ENCODE peak calls at places on chromosomes 3 and 15, in nine cellular contexts. Q is Peyer's patch, H is A549, P is IMR-90, C is body of pancreas, U is uterus, Y is HCT116, S is K562, O is heart left ventricle. Z is an unnamed sample.
A peak's percentile ranks its signal among the peaks of the same experiment; 100 is the strongest.

GRCh38 chr3:8368598-8368997 is 133.0 kb upstream of the LMCD1 start:
- DNase-seq in Q (no peak), H (no peak), P (no peak), C (no peak), U (no peak), Y (no peak), S (no peak), O (no peak), Z (no peak)

GRCh38 chr3:56012732-56013131 is 455.5 kb downstream of the ERC2 start:
- DNase-seq in Q (no peak), H (no peak), P (no peak), C (no peak), U (no peak), Y (no peak), S (no peak), O (no peak), Z (no peak)

GRCh38 chr3:160574636-160575035 is 9.3 kb upstream of the KPNA4 start:
- DNase-seq in Q (no peak), H (no peak), P (no peak), C (no peak), U (no peak), Y (no peak), S (no peak), O (no peak), Z (no peak)

GRCh38 chr3:43323541-43323940 is 37.2 kb downstream of the SNRK start:
- DNase-seq in Q (no peak), H (no peak), P (no peak), C (no peak), U (no peak), Y (no peak), S (no peak), O (no peak), Z (no peak)

GRCh38 chr3:4306091-4306490 is 2.9 kb downstream of the SETMAR start:
- DNase-seq in Q (no peak), H (no peak), P (no peak), C (no peak), U (no peak), Y (no peak), S (no peak), O (no peak), Z (no peak)

GRCh38 chr3:125194849-125195601 is 17.5 kb downstream of the SLC12A8 start:
- DNase-seq in Q (no peak), H (no peak), P (peak; percentile 92), C (no peak), U (no peak), Y (no peak), S (no peak), O (no peak), Z (no peak)

GRCh38 chr3:14797731-14798130 is 21.0 kb upstream of the FGD5 start:
- DNase-seq in Q (no peak), H (no peak), P (no peak), C (no peak), U (no peak), Y (no peak), S (no peak), O (no peak), Z (no peak)

GRCh38 chr15:88476635-88477038 is 9.1 kb downstream of the MRPS11 start:
- DNase-seq in Q (no peak), H (peak; percentile 68), P (peak; percentile 55), C (peak; percentile 56), U (peak; percentile 46), Y (peak; percentile 15), S (peak; percentile 59), O (peak; percentile 56), Z (peak; percentile 58)

GRCh38 chr15:51869074-51869425 is 39.6 kb downstream of the TMOD3 start:
- DNase-seq in Q (peak; percentile 78), H (peak; percentile 70), P (peak; percentile 91), C (no peak), U (no peak), Y (peak; percentile 85), S (no peak), O (no peak), Z (no peak)

GRCh38 chr3:186932281-186933181 is 2.2 kb downstream of the ST6GAL1 start:
- DNase-seq in Q (no peak), H (no peak), P (no peak), C (no peak), U (peak; percentile 44), Y (no peak), S (peak; percentile 28), O (no peak), Z (no peak)

GRCh38 chr3:43584043-43584826 is 37.6 kb downstream of the ANO10 start:
- DNase-seq in Q (no peak), H (no peak), P (peak; percentile 65), C (no peak), U (no peak), Y (no peak), S (peak; percentile 38), O (no peak), Z (no peak)

GRCh38 chr3:114005406-114005987 is 50.8 kb downstream of the CCDC191 start:
- DNase-seq in Q (peak; percentile 78), H (no peak), P (no peak), C (no peak), U (no peak), Y (no peak), S (no peak), O (no peak), Z (no peak)

GRCh38 chr3:106007512-106007911 is 138.7 kb upstream of the CBLB start:
- DNase-seq in Q (no peak), H (no peak), P (no peak), C (no peak), U (no peak), Y (no peak), S (no peak), O (no peak), Z (no peak)

DNA sequence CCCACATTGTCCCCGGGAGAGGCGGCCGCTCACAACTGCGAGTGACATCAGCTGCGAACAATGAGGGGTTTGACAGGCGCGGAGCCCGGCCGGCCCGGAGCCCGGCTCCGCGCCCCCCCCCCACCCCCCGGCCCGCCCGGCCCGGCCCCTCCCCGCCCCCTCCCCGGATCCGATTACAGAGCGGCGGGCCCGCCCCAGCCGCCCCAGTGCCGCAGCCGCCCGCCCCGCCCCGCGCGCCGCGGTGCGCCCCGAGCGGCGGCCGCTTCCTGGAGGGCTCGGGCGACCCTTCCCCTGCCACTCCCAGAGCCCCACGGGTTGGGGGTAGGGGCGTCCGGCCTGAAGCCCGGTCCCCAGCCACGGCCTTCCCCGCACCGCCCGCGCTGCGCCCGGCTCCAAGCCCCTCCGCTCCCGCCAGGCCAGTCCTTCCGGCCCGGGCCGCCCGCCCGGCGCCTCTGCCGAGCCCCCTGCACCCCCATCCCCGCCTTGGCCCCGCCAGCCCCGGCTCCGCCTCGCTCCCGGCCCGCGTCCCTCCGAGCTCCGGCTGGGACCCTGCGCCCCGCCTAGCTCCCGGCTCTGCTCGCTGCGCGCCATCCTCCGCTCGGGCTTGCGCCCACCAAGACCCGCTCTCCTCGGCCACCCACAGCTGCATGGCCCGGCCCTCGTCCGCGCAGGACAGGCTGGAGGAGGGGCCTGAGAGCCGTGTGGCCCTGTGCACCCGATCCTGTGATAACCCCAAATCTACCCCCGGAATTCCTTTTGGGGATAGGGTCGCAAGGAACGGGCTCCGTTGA is at the start of gene PCBP4:
- DNase-seq in Q (peak; percentile 71), H (no peak), P (peak; percentile 34), C (peak; percentile 86), U (peak; percentile 76), Y (no peak), S (peak; percentile 77), O (peak; percentile 87), Z (peak; percentile 47)
- TF ChIP-seq POLR2A in Q (peak; percentile 23), H (no peak), P (no peak), C (peak; percentile 57), U (peak; percentile 92), Y (peak; percentile 35), S (no peak), O (peak; percentile 74), Z (no peak)

DNA sequence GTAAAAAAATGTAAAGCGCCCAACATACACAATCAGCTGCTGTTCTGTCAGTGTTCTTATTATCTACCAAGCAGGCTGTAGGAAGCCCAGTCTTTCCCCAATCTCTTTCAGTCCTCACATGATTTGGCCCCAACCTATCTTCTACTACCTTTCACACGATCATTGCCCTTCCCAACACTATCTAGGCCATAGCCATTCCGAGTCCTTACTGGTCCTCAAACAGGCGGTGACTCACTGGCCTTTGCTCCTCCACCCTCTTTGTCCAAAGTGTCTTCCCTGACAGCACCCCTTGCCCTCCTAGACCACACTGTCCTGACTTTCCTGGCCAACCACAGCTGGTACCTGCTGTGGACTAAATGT is 881 bp upstream of the RFT1 start:
- DNase-seq in Q (peak; percentile 70), H (no peak), P (no peak), C (no peak), U (no peak), Y (no peak), S (peak; percentile 25), O (no peak), Z (no peak)
- H3K4me3 ChIP-seq in Q (no peak overlapping the region), H (no peak overlapping the region), P (no peak overlapping the region), C (no peak overlapping the region), U (no peak overlapping the region), Y (peak overlapping the region; percentile 84), S (peak overlapping the region; percentile 92), O (peak overlapping the region; percentile 74), Z (no peak overlapping the region)

DNA sequence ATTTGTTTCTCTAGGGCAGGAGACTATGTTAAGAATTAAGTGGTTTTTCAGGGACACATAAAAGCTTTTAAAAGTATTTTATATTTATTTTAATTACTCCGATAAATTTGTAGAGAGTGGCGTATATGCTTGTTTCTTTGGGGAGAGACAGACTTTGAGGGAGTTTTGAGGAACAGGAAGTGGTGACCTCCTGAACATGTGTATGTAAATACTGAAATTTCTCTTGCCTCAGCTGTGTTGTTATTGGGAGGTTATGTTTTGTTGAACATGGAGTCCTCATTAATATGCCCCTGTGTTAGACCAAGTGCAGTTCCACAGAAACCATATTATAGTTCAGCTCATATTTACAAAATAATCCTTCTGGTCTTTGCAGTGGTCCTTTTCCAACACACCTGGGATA is 41.8 kb upstream of the UTS2B start:
- DNase-seq in Q (no peak), H (no peak), P (no peak), C (no peak), U (no peak), Y (no peak), S (no peak), O (no peak), Z (no peak)
- TF ChIP-seq CTCF in Q (no peak), H (no peak), P (no peak), C (no peak), U (no peak), Y (no peak), S (no peak), O (no peak), Z (no peak)

GRCh38 chr15:72231847-72232461 is 964 bp upstream of the PKM start:
- DNase-seq in Q (peak; percentile 64), H (peak; percentile 84), P (peak; percentile 82), C (peak; percentile 54), U (peak; percentile 43), Y (no peak), S (peak; percentile 82), O (peak; percentile 68), Z (peak; percentile 88)

GRCh38 chr15:72229947-72230196 is 1.1 kb downstream of the PKM start:
- DNase-seq in Q (no peak), H (no peak), P (no peak), C (no peak), U (no peak), Y (no peak), S (no peak), O (no peak), Z (peak; percentile 89)

GRCh38 chr15:72230197-72231065 is 559 bp downstream of the PKM start:
- DNase-seq in Q (peak; percentile 92), H (peak; percentile 74), P (peak; percentile 91), C (peak; percentile 84), U (peak; percentile 94), Y (no peak), S (peak; percentile 82), O (peak; percentile 97), Z (peak; percentile 98)

GRCh38 chr15:72229076-72229946 is 1.7 kb downstream of the PKM start:
- DNase-seq in Q (peak; percentile 53), H (no peak), P (peak; percentile 24), C (no peak), U (peak; percentile 40), Y (no peak), S (no peak), O (no peak), Z (no peak)

GRCh38 chr15:72231066-72231846 is at the start of gene PKM:
- DNase-seq in Q (peak; percentile 99), H (peak; percentile 93), P (peak; percentile 97), C (peak; percentile 98), U (peak; percentile 96), Y (peak; percentile 99), S (peak; percentile 89), O (peak; percentile 98), Z (peak; percentile 99)
- TF ChIP-seq POLR2A in Q (peak; percentile 98), H (peak; percentile 100), P (peak; percentile 98), C (peak; percentile 97), U (peak; percentile 96), Y (peak; percentile 97), S (peak; percentile 93), O (peak; percentile 95), Z (no peak)